ENCODE peak calls at places on chromosomes 12 and 14, in seven cellular contexts. B, N, A, T, P, C and Z are unnamed samples.

GRCh38 chr14:92121207-92121669 is 268 bp downstream of the NDUFB1 start:
- DNase-seq in B (peak; percentile 39), N (peak; percentile 39), A (no peak), T (peak; percentile 96), P (peak; percentile 4), C (no peak), Z (peak; percentile 73)

GRCh38 chr12:1805441-1806081 is 14.8 kb upstream of the LRTM2 start:
- DNase-seq in B (no peak), N (no peak), A (no peak), T (no peak), P (no peak), C (no peak), Z (peak; percentile 69)

GRCh38 chr14:65937079-65937803 is 524.7 kb downstream of the FUT8 start:
- DNase-seq in B (no peak), N (no peak), A (no peak), T (no peak), P (no peak), C (no peak), Z (no peak)

GRCh38 chr14:99055816-99056215 is 216.2 kb downstream of the BCL11B start:
- DNase-seq in B (peak; percentile 24), N (no peak), A (no peak), T (no peak), P (no peak), C (no peak), Z (no peak)

GRCh38 chr14:54579606-54580005 is 12.7 kb downstream of the SAMD4A start:
- DNase-seq in B (no peak), N (no peak), A (no peak), T (no peak), P (no peak), C (no peak), Z (no peak)

GRCh38 chr14:25431211-25432076 is 381.5 kb upstream of the STXBP6 start:
- DNase-seq in B (peak; percentile 19), N (peak; percentile 32), A (peak; percentile 15), T (no peak), P (peak; percentile 53), C (peak; percentile 65), Z (no peak)

GRCh38 chr12:54016478-54016964 is 7.7 kb downstream of the HOXC8 start:
- DNase-seq in B (no peak), N (no peak), A (no peak), T (no peak), P (no peak), C (no peak), Z (no peak)

GRCh38 chr12:127963926-127964325 is 303.0 kb upstream of the TMEM132C start:
- DNase-seq in B (no peak), N (no peak), A (no peak), T (no peak), P (no peak), C (no peak), Z (no peak)

GRCh38 chr12:96094201-96094600 is 58.8 kb upstream of the LTA4H start:
- DNase-seq in B (no peak), N (peak; percentile 45), A (no peak), T (no peak), P (no peak), C (no peak), Z (no peak)

GRCh38 chr12:26116829-26117228 is 8.0 kb downstream of the BHLHE41 start:
- DNase-seq in B (no peak), N (no peak), A (no peak), T (no peak), P (no peak), C (no peak), Z (no peak)

GRCh38 chr12:121773011-121773777 is 20.3 kb downstream of the RHOF start:
- DNase-seq in B (peak; percentile 84), N (peak; percentile 79), A (peak; percentile 91), T (no peak), P (peak; percentile 61), C (peak; percentile 89), Z (peak; percentile 84)

GRCh38 chr14:36268957-36269734 is 51.3 kb downstream of the MBIP start:
- DNase-seq in B (no peak), N (no peak), A (no peak), T (no peak), P (no peak), C (no peak), Z (no peak)

GRCh38 chr12:120116792-120117651 is 469 bp upstream of the RAB35 start:
- DNase-seq in B (peak; percentile 97), N (peak; percentile 95), A (peak; percentile 100), T (peak; percentile 98), P (peak; percentile 86), C (peak; percentile 99), Z (peak; percentile 97)

GRCh38 chr12:60308366-60309000 is 712.7 kb downstream of the SLC16A7 start:
- DNase-seq in B (no peak), N (no peak), A (no peak), T (no peak), P (no peak), C (no peak), Z (no peak)

GRCh38 chr12:113678222-113678621 is 206.6 kb upstream of the LHX5 start:
- DNase-seq in B (no peak), N (no peak), A (no peak), T (no peak), P (no peak), C (no peak), Z (no peak)

GRCh38 chr12:81598205-81598604 is 160.9 kb downstream of the PPFIA2 start:
- DNase-seq in B (no peak), N (no peak), A (peak; percentile 7), T (no peak), P (no peak), C (no peak), Z (no peak)

GRCh38 chr12:94565683-94566082 is 84.7 kb downstream of the TMCC3 start:
- DNase-seq in B (no peak), N (no peak), A (no peak), T (no peak), P (no peak), C (no peak), Z (no peak)

GRCh38 chr12:79164890-79165289 is 300.3 kb downstream of the SYT1 start:
- DNase-seq in B (no peak), N (no peak), A (no peak), T (no peak), P (no peak), C (no peak), Z (no peak)

GRCh38 chr14:56129092-56129491 is 10.9 kb downstream of the PELI2 start:
- DNase-seq in B (no peak), N (no peak), A (no peak), T (no peak), P (no peak), C (no peak), Z (no peak)

GRCh38 chr12:117091758-117092510 is 7.3 kb downstream of the TESC start:
- DNase-seq in B (no peak), N (no peak), A (no peak), T (no peak), P (peak; percentile 30), C (no peak), Z (peak; percentile 27)

GRCh38 chr14:21087294-21088091 is 11.0 kb downstream of the ZNF219 start:
- DNase-seq in B (no peak), N (no peak), A (peak; percentile 80), T (no peak), P (no peak), C (no peak), Z (no peak)

GRCh38 chr12:70711831-70712230 is 74.6 kb upstream of the PTPRB start:
- DNase-seq in B (no peak), N (no peak), A (no peak), T (no peak), P (peak; percentile 25), C (no peak), Z (no peak)

GRCh38 chr12:133222211-133222610 is 13.5 kb downstream of the ANHX start:
- DNase-seq in B (no peak), N (no peak), A (no peak), T (no peak), P (no peak), C (no peak), Z (no peak)
- H3K9me3 ChIP-seq in B (peaks cover 29% of the 10 kb centered on the region), N (peaks cover 94% of the 10 kb centered on the region), A (no peaks in the 10 kb centered on the region), T (peaks cover 5% of the 10 kb centered on the region), P (peaks cover 90% of the 10 kb centered on the region), C (peaks cover 85% of the 10 kb centered on the region), Z (peaks cover 36% of the 10 kb centered on the region)

GRCh38 chr14:101289230-101289690 is 272.0 kb upstream of the DIO3 start:
- DNase-seq in B (peak; percentile 57), N (no peak), A (no peak), T (peak; percentile 80), P (peak; percentile 99), C (no peak), Z (no peak)

GRCh38 chr14:101284711-101285110 is 276.6 kb upstream of the DIO3 start:
- DNase-seq in B (no peak), N (no peak), A (no peak), T (no peak), P (no peak), C (no peak), Z (no peak)

GRCh38 chr14:101289911-101290310 is 271.4 kb upstream of the DIO3 start:
- DNase-seq in B (no peak), N (no peak), A (no peak), T (no peak), P (no peak), C (no peak), Z (no peak)

GRCh38 chr14:101288436-101289229 is 272.7 kb upstream of the DIO3 start:
- DNase-seq in B (no peak), N (no peak), A (no peak), T (peak; percentile 72), P (peak; percentile 99), C (no peak), Z (no peak)

GRCh38 chr14:101286271-101287018 is 274.9 kb upstream of the DIO3 start:
- DNase-seq in B (no peak), N (no peak), A (no peak), T (no peak), P (peak; percentile 20), C (no peak), Z (no peak)
- TF ChIP-seq POLR2AphosphoS5 in B (no peak), N (no peak), A (no peak), T (no peak), P (no peak), C (no peak), Z (no peak)

GRCh38 chr14:90556050-90556477 is 159.2 kb downstream of the CALM1 start:
- DNase-seq in B (peak; percentile 26), N (peak; percentile 57), A (peak; percentile 64), T (no peak), P (peak; percentile 29), C (peak; percentile 74), Z (peak; percentile 82)

GRCh38 chr14:90558041-90558982 is 161.5 kb downstream of the CALM1 start:
- DNase-seq in B (no peak), N (peak; percentile 29), A (no peak), T (no peak), P (no peak), C (no peak), Z (no peak)

GRCh38 chr14:90555126-90556049 is 158.6 kb downstream of the CALM1 start:
- DNase-seq in B (no peak), N (no peak), A (no peak), T (no peak), P (no peak), C (no peak), Z (no peak)

GRCh38 chr14:90557516-90557915 is 160.7 kb downstream of the CALM1 start:
- DNase-seq in B (no peak), N (no peak), A (no peak), T (no peak), P (no peak), C (no peak), Z (no peak)

GRCh38 chr14:90556666-90557450 is 160.0 kb downstream of the CALM1 start:
- DNase-seq in B (no peak), N (no peak), A (no peak), T (no peak), P (peak; percentile 14), C (no peak), Z (no peak)
- TF ChIP-seq EP300 in B (no peak), N (no peak), A (no peak), T (no peak), P (no peak), C (no peak), Z (no peak)

GRCh38 chr14:105711841-105712460 is 185.6 kb downstream of the TMEM121 start:
- DNase-seq in B (no peak), N (no peak), A (peak; percentile 40), T (no peak), P (no peak), C (no peak), Z (no peak)
- H3K9me3 ChIP-seq in B (no peaks in the 10 kb centered on the region), N (no peaks in the 10 kb centered on the region), A (no peaks in the 10 kb centered on the region), T (no peaks in the 10 kb centered on the region), P (no peaks in the 10 kb centered on the region), C (peaks cover 71% of the 10 kb centered on the region), Z (no peaks in the 10 kb centered on the region)